ENCODE peak calls at places on chromosomes 3 and 15, in nine cellular contexts. B, Y, D, G, I, W, Q, T and O are unnamed samples.

GRCh38 chr15:78322243-78322642 is 17.9 kb upstream of the CRABP1 start:
- DNase-seq in B (peak), Y (no peak), D (no peak), G (no peak), I (peak), W (no peak), Q (peak), T (peak), O (no peak)

GRCh38 chr3:41673643-41674042 is 288.3 kb downstream of the ULK4 start:
- DNase-seq in B (no peak), Y (no peak), D (no peak), G (no peak), I (no peak), W (no peak), Q (no peak), T (no peak), O (no peak)

GRCh38 chr3:173411288-173412064 is 13.9 kb downstream of the NLGN1 start:
- DNase-seq in B (peak), Y (peak), D (no peak), G (peak), I (peak), W (no peak), Q (peak), T (peak), O (no peak)

GRCh38 chr3:86951343-86951742 is 39.6 kb downstream of the VGLL3 start:
- DNase-seq in B (peak), Y (no peak), D (no peak), G (no peak), I (peak), W (no peak), Q (no peak), T (peak), O (no peak)

GRCh38 chr3:182636646-182637045 is 156.7 kb upstream of the ATP11B start:
- DNase-seq in B (peak), Y (no peak), D (no peak), G (no peak), I (peak), W (no peak), Q (no peak), T (no peak), O (no peak)

GRCh38 chr3:47910777-47911440 is 105.3 kb downstream of the MAP4 start:
- DNase-seq in B (peak), Y (no peak), D (peak), G (no peak), I (peak), W (peak), Q (peak), T (peak), O (no peak)

GRCh38 chr3:21912656-21913055 is 161.6 kb upstream of the ZNF385D start:
- DNase-seq in B (no peak), Y (no peak), D (no peak), G (no peak), I (peak), W (no peak), Q (no peak), T (peak), O (no peak)

GRCh38 chr3:126509565-126510322 is 7.8 kb downstream of the UROC1 start:
- DNase-seq in B (no peak), Y (no peak), D (peak), G (no peak), I (no peak), W (no peak), Q (no peak), T (no peak), O (peak)

GRCh38 chr3:23740517-23741402 is 65.0 kb upstream of the UBE2E1 start:
- DNase-seq in B (peak), Y (peak), D (no peak), G (peak), I (peak), W (no peak), Q (no peak), T (no peak), O (no peak)

DNA sequence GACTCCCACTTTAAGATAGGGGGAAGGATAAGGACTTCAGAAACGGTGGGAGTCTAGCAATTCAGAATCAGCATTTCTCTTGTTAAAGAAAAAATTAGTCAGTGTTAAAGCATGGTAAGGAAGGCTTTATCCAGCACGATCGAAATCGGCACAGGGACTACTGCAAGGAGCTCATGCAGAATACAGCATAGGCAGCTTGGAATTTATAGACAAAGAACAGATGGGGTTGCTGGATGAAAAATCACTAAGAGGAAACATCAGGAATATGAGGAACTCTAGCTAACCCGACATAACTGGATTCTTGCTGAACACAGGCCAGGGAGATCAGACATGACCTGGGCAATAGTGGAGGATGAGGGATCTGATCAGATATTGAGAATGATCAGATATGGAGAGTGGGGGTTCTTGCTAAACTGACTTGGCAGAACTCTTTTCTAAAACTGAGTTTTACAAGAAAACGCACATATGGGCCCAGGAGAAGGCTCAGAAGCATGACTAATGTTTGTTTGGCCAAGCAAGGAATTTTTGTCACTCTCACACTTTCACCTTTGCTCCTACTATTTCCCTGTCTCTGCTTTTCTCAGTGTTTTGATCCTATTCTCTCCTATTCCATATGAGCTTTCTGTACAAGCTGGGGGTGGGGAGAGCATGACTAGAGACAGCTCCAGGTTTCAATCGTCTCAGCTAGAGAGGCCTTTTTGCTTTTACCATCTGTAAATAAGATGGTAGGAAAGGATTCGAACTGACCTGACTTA is 3.9 kb upstream of the PLCH1 start:
- DNase-seq in B (peak), Y (no peak), D (no peak), G (no peak), I (peak), W (no peak), Q (no peak), T (no peak), O (no peak)
- TF ChIP-seq CTCF in B (no peak), Y (no peak), D (no peak), G (no peak), I (no peak), W (no peak), Q (no peak), T (no peak), O (no peak)

GRCh38 chr3:66041828-66042227 is 3.1 kb upstream of the MAGI1 start:
- DNase-seq in B (no peak), Y (no peak), D (no peak), G (no peak), I (no peak), W (no peak), Q (no peak), T (no peak), O (no peak)

GRCh38 chr3:66053009-66053782 is 14.5 kb upstream of the MAGI1 start:
- DNase-seq in B (no peak), Y (peak), D (no peak), G (no peak), I (peak), W (no peak), Q (no peak), T (no peak), O (no peak)

GRCh38 chr3:66048051-66048395 is 9.3 kb upstream of the MAGI1 start:
- DNase-seq in B (no peak), Y (no peak), D (no peak), G (no peak), I (no peak), W (no peak), Q (no peak), T (no peak), O (no peak)

DNA sequence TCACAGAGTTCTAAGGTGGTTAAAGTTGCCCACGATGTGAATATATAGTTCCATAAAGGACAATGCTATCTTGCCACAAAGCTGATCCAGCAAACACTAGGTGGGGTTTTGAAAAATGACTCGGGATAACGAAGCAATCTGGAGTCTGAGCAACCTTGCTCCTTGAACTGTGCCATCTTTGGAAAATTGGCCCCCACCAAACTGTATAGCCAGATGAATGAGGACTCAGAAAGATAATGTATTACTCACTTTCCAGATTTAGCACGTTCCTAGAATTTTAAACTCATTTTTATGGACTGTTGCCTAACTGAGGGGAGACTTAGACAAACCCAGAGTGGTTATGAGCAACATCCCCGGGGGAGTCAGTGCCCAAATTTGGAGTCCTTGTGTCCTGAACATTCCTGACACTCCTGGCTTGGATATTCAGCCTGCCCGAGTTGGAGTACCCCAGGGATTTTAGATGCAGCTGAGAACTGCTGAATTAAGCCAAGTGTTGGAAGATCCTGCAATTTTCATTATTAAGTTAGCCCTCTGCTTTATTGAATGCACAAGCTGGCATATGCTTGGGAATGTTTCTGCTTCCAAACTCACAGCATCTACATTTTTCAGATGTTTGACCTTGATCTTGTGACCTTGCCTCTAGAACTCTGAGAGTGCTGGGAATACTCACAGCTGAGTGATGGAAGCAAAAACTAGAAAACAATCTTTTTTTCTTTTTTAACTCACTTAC is 8.8 kb upstream of the MAGI1 start:
- DNase-seq in B (no peak), Y (no peak), D (no peak), G (no peak), I (peak), W (no peak), Q (no peak), T (peak), O (no peak)
- TF ChIP-seq CTCF in B (no peak), Y (no peak), D (no peak), G (no peak), I (no peak), W (no peak), Q (no peak), T (peak), O (no peak)

GRCh38 chr3:177357352-177358084 is 160.2 kb upstream of the TBL1XR1 start:
- DNase-seq in B (peak), Y (peak), D (no peak), G (peak), I (peak), W (no peak), Q (peak), T (peak), O (no peak)
- TF ChIP-seq CTCF in B (no peak), Y (no peak), D (no peak), G (peak), I (no peak), W (no peak), Q (no peak), T (peak), O (no peak)

DNA sequence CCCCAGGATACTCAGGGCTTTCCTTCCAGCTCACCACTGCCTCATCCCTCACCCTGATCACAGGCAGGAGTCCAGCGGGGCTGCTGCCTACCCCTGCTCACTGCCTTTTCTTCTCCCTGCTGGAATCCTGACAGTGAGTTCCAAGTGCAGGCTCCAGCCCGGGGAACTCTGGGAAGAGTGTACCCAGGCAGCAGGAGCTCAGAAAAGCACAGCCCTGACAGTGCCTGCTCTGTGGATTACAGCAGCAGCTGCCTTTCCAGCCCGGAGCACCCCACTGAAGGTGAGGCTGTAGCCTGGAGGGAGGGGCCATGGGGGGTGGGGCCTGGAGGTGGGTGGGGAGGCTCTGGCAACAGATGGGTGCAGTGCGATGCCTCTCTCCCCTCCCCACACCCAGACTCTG is 6.1 kb upstream of the JMJD7 start:
- DNase-seq in B (no peak), Y (no peak), D (no peak), G (no peak), I (no peak), W (no peak), Q (no peak), T (no peak), O (no peak)
- TF ChIP-seq CTCF in B (no peak), Y (no peak), D (no peak), G (no peak), I (no peak), W (no peak), Q (no peak), T (no peak), O (no peak)

DNA sequence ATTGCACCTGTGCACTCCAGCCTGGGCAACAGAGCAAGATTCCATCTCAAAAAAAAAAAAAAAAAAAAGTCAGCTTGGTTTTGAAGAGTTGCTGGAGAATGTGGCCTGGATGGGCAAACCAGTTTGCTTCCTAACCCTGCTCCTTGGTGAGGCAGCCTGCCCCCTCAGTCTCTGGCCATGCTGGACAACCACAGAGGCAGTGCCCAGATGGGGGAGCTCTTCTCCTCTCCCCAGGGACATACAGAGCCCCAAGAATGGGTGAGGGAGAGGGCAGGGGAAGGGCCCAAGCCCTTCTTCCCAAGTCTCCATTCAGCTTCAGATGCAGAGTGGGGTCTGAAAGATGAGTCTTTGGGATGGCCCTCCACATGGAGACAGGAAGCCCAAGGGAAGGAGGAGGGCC is 27.9 kb downstream of the CD276 start:
- DNase-seq in B (no peak), Y (no peak), D (no peak), G (no peak), I (no peak), W (no peak), Q (no peak), T (no peak), O (no peak)
- TF ChIP-seq CTCF in B (peak), Y (no peak), D (peak), G (no peak), I (no peak), W (no peak), Q (no peak), T (peak), O (no peak)

GRCh38 chr3:109903100-109903499 is 565.8 kb upstream of the DPPA4 start:
- DNase-seq in B (peak), Y (no peak), D (no peak), G (no peak), I (no peak), W (no peak), Q (no peak), T (no peak), O (no peak)
- TF ChIP-seq CTCF in B (peak), Y (no peak), D (no peak), G (no peak), I (no peak), W (no peak), Q (no peak), T (peak), O (no peak)

GRCh38 chr15:38690737-38691332 is 126.2 kb upstream of the RASGRP1 start:
- DNase-seq in B (peak), Y (peak), D (peak), G (peak), I (peak), W (peak), Q (peak), T (peak), O (peak)
- TF ChIP-seq CTCF in B (peak), Y (peak), D (peak), G (peak), I (peak), W (peak), Q (peak), T (peak), O (peak)

GRCh38 chr15:31100738-31101137 is 787 bp downstream of the TRPM1 start:
- DNase-seq in B (no peak), Y (no peak), D (no peak), G (no peak), I (no peak), W (no peak), Q (no peak), T (no peak), O (no peak)

GRCh38 chr15:31098491-31098917 is 3.0 kb downstream of the TRPM1 start:
- DNase-seq in B (no peak), Y (no peak), D (no peak), G (no peak), I (no peak), W (no peak), Q (no peak), T (no peak), O (no peak)

GRCh38 chr15:31096563-31096962 is 5.0 kb downstream of the TRPM1 start:
- DNase-seq in B (no peak), Y (no peak), D (no peak), G (no peak), I (no peak), W (no peak), Q (no peak), T (no peak), O (no peak)

GRCh38 chr15:31101262-31102048 is at the start of gene TRPM1:
- DNase-seq in B (no peak), Y (no peak), D (no peak), G (peak), I (no peak), W (no peak), Q (no peak), T (no peak), O (no peak)

DNA sequence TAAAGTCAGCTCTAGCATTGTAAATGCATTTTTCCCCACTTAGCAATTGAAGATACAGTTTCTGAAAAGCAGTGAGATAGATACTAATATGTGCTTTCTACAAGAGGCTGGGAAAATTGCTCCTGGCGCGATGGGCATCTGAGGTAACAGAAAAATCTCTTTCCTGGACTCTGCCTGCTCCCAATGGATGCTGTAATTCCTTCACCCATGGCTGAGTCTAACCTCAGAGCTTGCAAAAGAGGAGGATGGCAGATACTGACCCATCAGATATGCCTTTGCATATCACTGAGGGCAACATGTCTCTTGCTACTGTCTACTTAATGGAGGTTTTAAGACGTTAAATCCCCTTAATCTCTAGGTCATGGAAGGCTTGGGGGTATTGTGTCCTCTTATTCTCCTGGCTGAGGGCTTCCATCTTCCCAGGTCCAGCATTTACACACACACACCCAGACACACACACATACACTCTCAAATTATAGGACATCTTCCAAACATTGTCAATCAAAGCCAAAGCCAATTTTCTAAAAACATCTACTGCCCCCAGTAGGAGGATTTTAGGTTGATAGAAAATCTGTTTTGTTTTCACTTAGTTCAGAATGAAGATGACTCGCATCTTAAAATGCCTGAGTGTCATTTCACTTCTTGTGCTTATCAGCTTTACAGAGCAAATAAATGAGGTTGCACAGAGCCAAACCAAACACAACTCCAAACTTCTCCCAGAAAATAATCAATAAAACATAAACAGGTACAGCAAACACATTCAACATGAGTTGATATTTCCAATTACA is 2.4 kb downstream of the TRPM1 start:
- DNase-seq in B (peak), Y (no peak), D (no peak), G (peak), I (no peak), W (no peak), Q (no peak), T (no peak), O (no peak)
- TF ChIP-seq CTCF in B (peak), Y (no peak), D (no peak), G (peak), I (no peak), W (no peak), Q (no peak), T (no peak), O (no peak)

DNA sequence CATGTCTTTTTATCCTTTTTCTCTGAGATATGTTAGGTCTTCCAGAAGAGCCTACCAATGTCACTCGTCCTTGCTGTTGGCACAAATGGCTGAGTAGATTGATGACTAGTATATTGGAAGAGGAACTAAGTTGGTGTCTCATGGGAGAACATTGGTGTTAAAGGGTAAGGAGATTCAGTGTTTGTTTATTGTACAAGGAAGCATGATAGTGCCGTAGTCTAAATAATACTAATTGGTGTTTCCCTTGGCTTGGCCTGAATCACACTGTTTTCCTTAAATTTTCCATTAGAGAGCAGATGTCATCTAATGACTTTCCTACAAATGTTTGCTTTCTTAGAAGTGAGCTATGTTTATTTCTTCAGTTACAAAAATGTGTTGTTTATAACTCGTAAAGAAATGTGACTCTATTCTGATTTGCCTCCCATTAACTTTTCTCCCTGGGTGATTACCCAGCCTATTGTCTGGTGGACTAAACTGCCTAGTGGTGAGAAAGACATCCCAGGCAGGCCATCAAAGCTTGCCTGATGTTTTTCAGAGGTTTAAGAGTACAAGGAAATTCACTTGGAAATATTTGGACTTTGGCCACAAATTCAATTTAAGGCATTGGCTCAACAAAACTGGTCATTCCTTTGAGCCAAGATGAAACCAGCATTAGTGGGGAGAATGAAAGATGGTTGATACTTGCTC is 28.7 kb downstream of the ADAMTSL3 start:
- DNase-seq in B (peak), Y (no peak), D (no peak), G (no peak), I (no peak), W (no peak), Q (no peak), T (no peak), O (no peak)
- TF ChIP-seq CTCF in B (no peak), Y (no peak), D (no peak), G (no peak), I (no peak), W (no peak), Q (no peak), T (no peak), O (no peak)